ENCODE peak calls at places on chromosome 11, in four cellular contexts. I is mucosa of descending colon, O is ovary, J is fibroblast of the aortic adventitia. V is an unnamed sample.

GRCh38 chr11:5380740-5381342 is 2.8 kb upstream of the OR51M1 start:
- DNase-seq in I (peak; percentile 40), O (no peak), J (peak; percentile 83), V (peak; percentile 74)

GRCh38 chr11:34458566-34458965 is 19.8 kb downstream of the CAT start:
- DNase-seq in I (no peak), O (no peak), J (peak; percentile 16), V (no peak)

GRCh38 chr11:69636512-69636866 is 4.5 kb upstream of the CCND1 start:
- DNase-seq in I (peak; percentile 77), O (peak; percentile 70), J (peak; percentile 92), V (peak; percentile 73)

GRCh38 chr11:32893947-32894827 is 1.6 kb downstream of the QSER1 start:
- DNase-seq in I (peak; percentile 46), O (no peak), J (peak; percentile 81), V (peak; percentile 71)

GRCh38 chr11:3920148-3920852 is 64.8 kb downstream of the STIM1 start:
- DNase-seq in I (peak; percentile 47), O (no peak), J (peak; percentile 91), V (no peak)

GRCh38 chr11:66721939-66722338 is 7.1 kb downstream of the SPTBN2 start:
- DNase-seq in I (no peak), O (no peak), J (no peak), V (no peak)

GRCh38 chr11:67352546-67353316 is 615 bp downstream of the POLD4 start:
- DNase-seq in I (peak; percentile 67), O (peak; percentile 65), J (no peak), V (peak; percentile 37)

GRCh38 chr11:15903246-15903645 is 453.1 kb downstream of the SOX6 start:
- DNase-seq in I (no peak), O (no peak), J (no peak), V (no peak)

GRCh38 chr11:45655347-45655756 is 10.1 kb downstream of the CHST1 start:
- DNase-seq in I (peak; percentile 79), O (peak; percentile 87), J (peak; percentile 65), V (peak; percentile 91)

GRCh38 chr11:8207080-8208000 is 38.5 kb upstream of the RIC3 start:
- DNase-seq in I (no peak), O (no peak), J (no peak), V (no peak)

GRCh38 chr11:10639350-10639749 is 54.2 kb downstream of the IRAG1 start:
- DNase-seq in I (no peak), O (no peak), J (no peak), V (no peak)